ENCODE peak calls at places on chromosomes 3 and 15, in six cellular contexts. I, G, L, X, E and H are unnamed samples. For H3K4me1, the result is how much of the 10 kb centered on the place peaks cover.

GRCh38 chr3:52174896-52175295 is 20.7 kb upstream of the POC1A start:
- DNase-seq in I (no peak), X (no peak), E (no peak), G (no peak), L (no peak), H (no peak)

GRCh38 chr3:116179091-116179490 is 266.2 kb downstream of the LSAMP start:
- DNase-seq in X (no peak), E (no peak), G (no peak), L (peak), I (no peak), H (no peak)

GRCh38 chr3:12222765-12223485 is 64.2 kb upstream of the TIMP4 start:
- DNase-seq in L (no peak), E (no peak), X (no peak), G (no peak), I (no peak), H (no peak)

GRCh38 chr3:53544357-53544756 is 49.9 kb downstream of the CACNA1D start:
- DNase-seq in E (no peak), G (no peak), I (no peak), X (no peak), L (no peak), H (no peak)

GRCh38 chr3:186173202-186173815 is 64.4 kb upstream of the ETV5 start:
- DNase-seq in X (no peak), L (no peak), G (no peak), E (no peak), I (no peak), H (no peak)

GRCh38 chr15:80977627-80978036 is 12.0 kb downstream of the MESD start:
- DNase-seq in L (peak), G (no peak), I (peak), X (peak), E (peak), H (peak)

GRCh38 chr3:12371525-12372140 is 82.8 kb downstream of the PPARG start:
- DNase-seq in E (no peak), G (no peak), I (no peak), L (no peak), X (no peak), H (no peak)

GRCh38 chr3:127684871-127685707 is 12.3 kb downstream of the ABTB1 start:
- DNase-seq in G (no peak), E (no peak), I (no peak), L (no peak), X (peak), H (no peak)

GRCh38 chr3:138113309-138113708 is 2.1 kb downstream of the DZIP1L start:
- DNase-seq in E (no peak), L (no peak), I (peak), X (peak), G (peak), H (no peak)

GRCh38 chr3:189685854-189686253 is 54.7 kb downstream of the TP63 start:
- DNase-seq in E (no peak), I (no peak), X (no peak), G (peak), L (no peak), H (no peak)

GRCh38 chr3:197372076-197372661 is 73.8 kb upstream of the DLG1 start:
- DNase-seq in I (no peak), E (no peak), G (no peak), L (no peak), X (no peak), H (no peak)
- H3K4me1 ChIP-seq in I (under half), E (under half), G (under half), L (under half), X (under half), H (under half)

GRCh38 chr3:122502139-122502538 is 12.6 kb downstream of the KPNA1 start:
- DNase-seq in E (no peak), G (no peak), L (no peak), I (no peak), X (no peak), H (no peak)
- H3K4me1 ChIP-seq in E (under half), G (under half), L (under half), I (under half), X (under half), H (under half)

GRCh38 chr15:98760112-98760826 is 111.9 kb downstream of the IGF1R start:
- DNase-seq in X (no peak), L (no peak), G (no peak), I (no peak), E (no peak), H (no peak)
- H3K4me1 ChIP-seq in X (under half), L (under half), G (under half), I (under half), E (under half), H (under half)

DNA sequence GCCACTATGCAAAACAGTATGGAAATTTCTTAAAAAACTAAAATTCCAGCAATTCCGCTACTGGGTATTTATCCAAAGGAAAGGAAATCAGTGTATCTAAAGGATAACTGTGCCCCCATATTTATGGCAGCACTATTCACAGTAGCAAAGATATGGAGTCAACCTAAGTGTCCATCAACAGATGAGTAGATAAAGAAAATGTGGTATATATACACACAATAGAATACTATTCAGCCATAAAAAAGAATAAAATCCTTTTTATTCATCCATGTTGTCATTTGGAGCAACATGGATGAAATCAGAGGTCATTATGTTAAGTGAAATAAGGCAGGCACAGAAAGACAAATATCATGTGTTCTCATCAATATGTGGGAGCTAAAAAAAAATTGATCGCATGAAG is 132.2 kb downstream of the RPL22L1 start:
- DNase-seq in X (no peak), E (no peak), I (no peak), G (no peak), L (no peak), H (no peak)
- H3K4me1 ChIP-seq in X (under half), E (under half), I (under half), G (under half), L (under half), H (under half)

GRCh38 chr15:98798375-98798893 is 150.1 kb downstream of the IGF1R start:
- DNase-seq in I (no peak), E (no peak), L (no peak), G (no peak), X (no peak), H (no peak)

GRCh38 chr15:98799991-98800390 is 151.7 kb downstream of the IGF1R start:
- DNase-seq in E (no peak), I (no peak), L (no peak), X (no peak), G (no peak), H (no peak)

GRCh38 chr15:98800437-98801233 is 152.3 kb downstream of the IGF1R start:
- DNase-seq in L (no peak), X (peak), G (peak), I (peak), E (no peak), H (no peak)

GRCh38 chr15:98801234-98801561 is 152.9 kb downstream of the IGF1R start:
- DNase-seq in E (no peak), G (no peak), X (peak), L (no peak), I (peak), H (no peak)

DNA sequence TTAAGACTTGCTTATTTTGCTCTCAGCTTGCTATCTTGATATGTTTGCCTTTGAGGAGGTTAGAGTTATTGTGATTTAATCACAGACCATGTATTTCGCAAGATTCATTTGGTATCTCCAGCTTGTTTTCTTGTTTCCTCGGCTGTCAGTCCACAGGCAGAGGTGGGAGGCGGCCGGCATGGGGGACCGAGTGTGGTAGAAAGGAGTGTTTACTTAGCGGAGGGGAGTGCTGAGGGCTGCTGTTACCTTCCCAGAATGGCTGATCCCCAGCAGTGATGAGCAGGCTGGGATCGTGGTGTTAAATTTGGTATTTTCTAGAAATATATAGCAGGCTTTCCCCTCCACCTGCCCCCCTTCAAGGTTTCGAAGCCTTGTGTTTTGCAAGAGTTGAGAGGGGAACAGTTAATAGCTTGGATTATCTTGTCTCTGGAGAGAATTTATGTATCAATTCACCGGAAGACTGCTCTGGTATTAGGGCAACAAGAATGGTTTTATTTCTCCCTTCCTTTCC is 151.2 kb downstream of the IGF1R start:
- DNase-seq in G (no peak), E (no peak), I (peak), L (no peak), X (no peak), H (no peak)
- H3K4me1 ChIP-seq in G (half or more), E (under half), I (under half), L (under half), X (under half), H (under half)

DNA sequence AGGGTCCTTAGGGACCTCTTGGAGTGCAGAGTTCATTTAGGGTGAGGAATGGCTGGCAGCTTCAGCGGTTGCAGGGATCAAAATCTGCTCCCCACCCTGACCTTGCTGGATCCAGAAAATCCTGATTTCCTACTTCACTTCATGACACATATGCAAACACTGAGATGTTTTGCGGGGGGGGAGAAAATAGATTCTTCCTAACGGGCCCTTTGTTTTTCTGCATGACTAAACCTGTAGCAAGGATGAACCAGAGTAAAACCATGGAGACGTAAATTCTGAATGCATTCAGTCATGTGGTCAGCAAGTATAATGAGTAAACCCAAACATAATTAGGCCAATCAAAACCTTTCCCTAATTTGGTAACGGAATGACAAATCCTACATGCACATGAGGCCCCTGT is 20.0 kb upstream of the RBP1 start:
- DNase-seq in E (no peak), L (no peak), G (no peak), I (no peak), X (no peak), H (no peak)
- H3K4me1 ChIP-seq in E (under half), L (under half), G (under half), I (under half), X (under half), H (under half)

DNA sequence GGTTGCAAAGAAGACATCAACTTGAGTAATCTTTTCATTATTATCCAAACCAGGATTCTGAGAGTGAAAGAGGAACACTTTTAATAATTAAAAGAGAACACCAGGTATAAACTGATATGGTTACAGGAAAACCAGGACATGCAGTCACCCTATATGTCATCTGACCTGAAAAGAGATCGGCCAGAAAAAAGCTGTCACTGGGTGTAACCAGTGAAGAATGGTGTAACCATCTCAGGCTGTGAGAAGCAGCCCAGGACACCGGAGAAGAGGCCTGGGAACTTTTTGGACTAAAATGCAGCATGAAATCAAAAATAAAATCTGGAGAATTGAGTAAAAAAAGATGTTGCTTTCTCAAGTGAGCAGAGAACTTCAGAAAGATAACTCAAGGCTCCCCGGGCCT is 10.1 kb upstream of the CCDC80 start:
- DNase-seq in E (no peak), X (no peak), L (no peak), I (no peak), G (no peak), H (no peak)
- H3K4me1 ChIP-seq in E (under half), X (under half), L (under half), I (under half), G (under half), H (under half)

GRCh38 chr3:72270730-72271129 is 485.8 kb upstream of the PROK2 start:
- DNase-seq in L (no peak), X (no peak), G (no peak), E (no peak), I (no peak), H (no peak)

GRCh38 chr3:72271215-72271614 is 486.3 kb upstream of the PROK2 start:
- DNase-seq in L (no peak), G (no peak), I (no peak), X (no peak), E (no peak), H (no peak)

GRCh38 chr3:72272356-72272755 is 487.4 kb upstream of the PROK2 start:
- DNase-seq in I (no peak), L (no peak), E (no peak), G (no peak), X (no peak), H (no peak)

GRCh38 chr3:72273615-72274014 is 488.7 kb upstream of the PROK2 start:
- DNase-seq in I (peak), E (no peak), G (no peak), L (no peak), X (peak), H (no peak)

GRCh38 chr3:72271923-72272322 is 487.0 kb upstream of the PROK2 start:
- DNase-seq in E (no peak), G (no peak), I (no peak), X (no peak), L (no peak), H (no peak)
- H3K4me1 ChIP-seq in E (under half), G (under half), I (under half), X (under half), L (under half), H (under half)